ENCODE peak calls at places on chromosome 1, in five cellular contexts. J is NCI-H1436 treated with DMSO at 0.1 percent for 48 hours; M is activated CD4-positive, alpha-beta T cell treated with anti-CD3 and anti-CD28 coated beads for 24 hours; G is EL; N is hepatocyte. D is an unnamed sample.

GRCh38 chr1:247102381-247102780 is 1.8 kb downstream of the ZNF669 start:
- DNase-seq in G (peak), M (no peak), J (no peak), N (no peak), D (no peak)

GRCh38 chr1:218312509-218312908 is 27.4 kb downstream of the RRP15 start:
- DNase-seq in M (no peak), N (no peak), G (peak), J (no peak), D (no peak)

GRCh38 chr1:32142446-32143301 is 34.8 kb downstream of the KPNA6 start:
- DNase-seq in G (peak), N (peak), M (no peak), J (no peak), D (no peak)

GRCh38 chr1:33234588-33234990 is 21.7 kb upstream of the ZNF362 start:
- DNase-seq in N (no peak), J (no peak), G (no peak), M (no peak), D (no peak)

GRCh38 chr1:62336638-62337534 is 17.7 kb upstream of the KANK4 start:
- DNase-seq in J (no peak), M (no peak), N (no peak), G (no peak), D (no peak)

GRCh38 chr1:52195161-52195560 is 53.3 kb downstream of the ZFYVE9 start:
- DNase-seq in J (no peak), G (peak), M (no peak), N (no peak), D (no peak)

GRCh38 chr1:67648582-67649326 is 36.2 kb upstream of the GADD45A start:
- DNase-seq in J (no peak), G (no peak), N (no peak), M (no peak), D (no peak)

GRCh38 chr1:160315359-160315758 is 27.7 kb downstream of the COPA start:
- DNase-seq in G (no peak), J (no peak), N (no peak), M (no peak), D (no peak)